ENCODE peak calls at places on chromosomes 16 and 17, in eight cellular contexts. T is right lobe of liver; V is heart right ventricle; J is amniotic epithelial cell; Z is central memory CD8-positive, alpha-beta T cell; O is effector CD8-positive, alpha-beta T cell; S is tibial artery; E is uterus. K is an unnamed sample.

GRCh38 chr16:20016234-20016633 is 57.5 kb downstream of the GPR139 start:
- DNase-seq in Z (no peak), O (no peak), J (no peak), S (no peak), V (no peak), E (no peak), T (no peak), K (no peak)

GRCh38 chr17:33778505-33779398 is 476.3 kb upstream of the CCL2 start:
- DNase-seq in V (peak; percentile 34), O (no peak), J (peak; percentile 25), Z (no peak), T (peak; percentile 53), S (peak; percentile 40), E (peak; percentile 31), K (no peak)

GRCh38 chr16:53922805-53923645 is 219.1 kb downstream of the FTO start:
- DNase-seq in E (no peak), S (no peak), T (no peak), Z (no peak), J (no peak), O (no peak), V (no peak), K (no peak)

GRCh38 chr16:88695753-88696152 is 9.4 kb upstream of the SNAI3 start:
- DNase-seq in Z (no peak), T (no peak), J (no peak), V (no peak), E (no peak), S (no peak), O (no peak), K (no peak)

GRCh38 chr17:56185491-56185890 is 32.2 kb downstream of the ANKFN1 start:
- DNase-seq in E (no peak), V (no peak), Z (no peak), S (no peak), T (no peak), J (peak; percentile 77), O (no peak), K (no peak)

GRCh38 chr16:87661561-87661960 is 59.3 kb downstream of the JPH3 start:
- DNase-seq in J (peak; percentile 40), T (no peak), Z (peak; percentile 18), V (peak; percentile 43), O (no peak), S (no peak), E (no peak), K (no peak)

GRCh38 chr16:5323284-5323683 is 225.7 kb upstream of the EEF2KMT start:
- DNase-seq in E (no peak), V (no peak), O (no peak), Z (no peak), T (no peak), S (no peak), J (no peak), K (no peak)

GRCh38 chr16:8855051-8855786 is 13.6 kb downstream of the CARHSP1 start:
- DNase-seq in E (no peak), Z (no peak), V (no peak), S (peak; percentile 16), O (no peak), J (no peak), T (no peak), K (no peak)

GRCh38 chr17:69819316-69820087 is 255.5 kb upstream of the KCNJ16 start:
- DNase-seq in Z (no peak), V (no peak), O (no peak), E (no peak), S (no peak), J (peak; percentile 68), T (no peak), K (no peak)

K was measured in right atrium auricular region.